ENCODE peak calls at places on chromosomes 3 and 15, in four cellular contexts. One of them, this sample, is unnamed.

GRCh38 chr3:151379083-151379734 is 5.3 kb downstream of the P2RY12 start:
- DNase-seq in AG10803: no peak
- DNase-seq in CD8-positive, alpha-beta memory T cell: no peak
- DNase-seq in mesendoderm: peak
- DNase-seq in this sample: no peak

GRCh38 chr3:177367783-177368182 is 170.5 kb upstream of the TBL1XR1 start:
- DNase-seq in AG10803: no peak
- DNase-seq in CD8-positive, alpha-beta memory T cell: no peak
- DNase-seq in mesendoderm: no peak
- DNase-seq in this sample: no peak

GRCh38 chr3:140006331-140006730 is 71.3 kb downstream of the CLSTN2 start:
- DNase-seq in AG10803: no peak
- DNase-seq in CD8-positive, alpha-beta memory T cell: no peak
- DNase-seq in mesendoderm: no peak
- DNase-seq in this sample: no peak

GRCh38 chr3:15458212-15458780 is 30.9 kb downstream of the EAF1 start:
- DNase-seq in AG10803: no peak
- DNase-seq in CD8-positive, alpha-beta memory T cell: no peak
- DNase-seq in mesendoderm: no peak
- DNase-seq in this sample: no peak

GRCh38 chr3:98901032-98901464 is 447 bp downstream of the DCBLD2 start:
- DNase-seq in AG10803: peak
- DNase-seq in CD8-positive, alpha-beta memory T cell: peak
- DNase-seq in mesendoderm: peak
- DNase-seq in this sample: peak

GRCh38 chr3:157077565-157077991 is 82.4 kb downstream of the CCNL1 start:
- DNase-seq in AG10803: peak
- DNase-seq in CD8-positive, alpha-beta memory T cell: no peak
- DNase-seq in mesendoderm: peak
- DNase-seq in this sample: no peak

GRCh38 chr3:35708394-35708793 is 69.1 kb downstream of the ARPP21 start:
- DNase-seq in AG10803: no peak
- DNase-seq in CD8-positive, alpha-beta memory T cell: no peak
- DNase-seq in mesendoderm: no peak
- DNase-seq in this sample: no peak

GRCh38 chr3:24365168-24365567 is 129.5 kb downstream of the THRB start:
- DNase-seq in AG10803: peak
- DNase-seq in CD8-positive, alpha-beta memory T cell: no peak
- DNase-seq in mesendoderm: no peak
- DNase-seq in this sample: no peak

GRCh38 chr3:154177406-154177805 is 56.2 kb downstream of the ARHGEF26 start:
- DNase-seq in AG10803: no peak
- DNase-seq in CD8-positive, alpha-beta memory T cell: no peak
- DNase-seq in mesendoderm: peak
- DNase-seq in this sample: no peak

GRCh38 chr3:127226946-127227842 is 34.3 kb downstream of the PRR23E start:
- DNase-seq in AG10803: peak
- DNase-seq in CD8-positive, alpha-beta memory T cell: no peak
- DNase-seq in mesendoderm: peak
- DNase-seq in this sample: no peak

GRCh38 chr3:57298041-57298440 is 5.6 kb upstream of the ASB14 start:
- DNase-seq in AG10803: no peak
- DNase-seq in CD8-positive, alpha-beta memory T cell: no peak
- DNase-seq in mesendoderm: peak
- DNase-seq in this sample: no peak

GRCh38 chr3:134807189-134807588 is 12.1 kb downstream of the EPHB1 start:
- DNase-seq in AG10803: peak
- DNase-seq in CD8-positive, alpha-beta memory T cell: no peak
- DNase-seq in mesendoderm: no peak
- DNase-seq in this sample: no peak

GRCh38 chr3:23944007-23944760 is 902 bp upstream of the NR1D2 start:
- DNase-seq in AG10803: no peak
- DNase-seq in CD8-positive, alpha-beta memory T cell: no peak
- DNase-seq in mesendoderm: no peak
- DNase-seq in this sample: no peak

GRCh38 chr3:10185804-10186762 is 21.4 kb downstream of the IRAK2 start:
- DNase-seq in AG10803: peak
- DNase-seq in CD8-positive, alpha-beta memory T cell: no peak
- DNase-seq in mesendoderm: no peak
- DNase-seq in this sample: no peak

GRCh38 chr3:32303051-32303786 is 64.7 kb downstream of the CMTM8 start:
- DNase-seq in AG10803: no peak
- DNase-seq in CD8-positive, alpha-beta memory T cell: no peak
- DNase-seq in mesendoderm: no peak
- DNase-seq in this sample: no peak

GRCh38 chr3:107942244-107942643 is 148.6 kb downstream of the CD47 start:
- DNase-seq in AG10803: no peak
- DNase-seq in CD8-positive, alpha-beta memory T cell: no peak
- DNase-seq in mesendoderm: no peak
- DNase-seq in this sample: no peak

GRCh38 chr15:28106294-28107110 is 7.4 kb upstream of the OCA2 start:
- DNase-seq in AG10803: no peak
- DNase-seq in CD8-positive, alpha-beta memory T cell: no peak
- DNase-seq in mesendoderm: no peak
- DNase-seq in this sample: no peak

DNA sequence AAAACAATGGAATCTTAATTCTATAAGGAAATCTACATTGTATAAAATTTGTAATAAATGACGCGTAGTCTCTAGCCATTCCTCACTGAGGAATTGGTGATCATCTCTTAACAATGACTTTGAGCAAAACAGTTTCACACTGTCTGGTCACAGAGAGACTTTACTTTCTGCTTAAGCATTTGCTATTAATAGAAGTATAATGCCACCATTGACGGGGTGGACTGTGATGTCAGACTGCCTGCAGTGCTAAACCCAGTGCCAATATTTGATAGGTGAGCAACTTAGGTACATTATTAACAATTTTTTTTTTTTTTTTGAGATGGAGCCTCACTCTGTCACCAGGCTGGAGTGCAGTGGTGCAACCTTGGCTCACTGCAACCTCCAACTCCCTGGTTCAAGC is 494.9 kb upstream of the ADAMTS9 start:
- DNase-seq in AG10803: no peak
- DNase-seq in CD8-positive, alpha-beta memory T cell: no peak
- DNase-seq in mesendoderm: no peak
- DNase-seq in this sample: no peak
- H3K4me3 ChIP-seq in AG10803: no peak
- H3K4me3 ChIP-seq in CD8-positive, alpha-beta memory T cell: no peak
- H3K4me3 ChIP-seq in mesendoderm: no peak
- H3K4me3 ChIP-seq in this sample: no peak

GRCh38 chr15:72237286-72238224 is 6.6 kb upstream of the PKM start:
- DNase-seq in AG10803: peak
- DNase-seq in CD8-positive, alpha-beta memory T cell: peak
- DNase-seq in mesendoderm: peak
- DNase-seq in this sample: peak
- H3K4me3 ChIP-seq in AG10803: peak
- H3K4me3 ChIP-seq in CD8-positive, alpha-beta memory T cell: no peak
- H3K4me3 ChIP-seq in mesendoderm: no peak
- H3K4me3 ChIP-seq in this sample: no peak

DNA sequence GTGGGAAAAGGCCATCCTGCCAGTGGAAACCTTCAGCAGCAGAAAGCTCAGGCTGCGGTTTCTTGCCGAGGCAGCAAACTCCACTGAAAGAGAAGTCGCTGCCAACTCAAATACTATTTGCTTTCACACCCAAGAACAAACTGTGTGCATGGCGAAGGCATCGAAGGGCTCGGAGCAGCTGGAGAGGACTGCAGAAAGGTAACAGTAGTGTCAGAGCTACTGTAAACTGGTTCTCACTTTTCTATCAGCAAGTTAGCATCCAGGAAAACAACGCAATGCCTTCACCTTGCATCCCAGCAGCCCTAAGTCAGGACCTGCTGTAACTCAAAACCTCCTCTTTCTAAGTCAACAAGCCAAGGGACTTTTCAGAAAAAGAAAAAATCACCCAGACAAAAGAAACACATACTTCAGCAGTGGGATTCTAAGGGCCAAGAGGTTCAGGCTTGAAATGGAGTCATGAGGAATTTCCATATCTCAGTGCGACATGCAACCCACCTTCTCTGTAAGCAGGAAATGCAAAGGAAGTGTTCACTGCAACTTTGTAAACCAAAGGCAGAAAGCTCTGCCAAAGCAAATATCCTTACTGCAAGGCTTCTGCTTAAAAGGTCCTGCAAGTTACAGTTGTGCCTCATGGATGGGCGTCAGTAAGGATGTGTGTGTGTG is 193.5 kb downstream of the FOXP1 start:
- DNase-seq in AG10803: peak
- DNase-seq in CD8-positive, alpha-beta memory T cell: no peak
- DNase-seq in mesendoderm: peak
- DNase-seq in this sample: peak
- H3K4me3 ChIP-seq in AG10803: no peak
- H3K4me3 ChIP-seq in CD8-positive, alpha-beta memory T cell: peak
- H3K4me3 ChIP-seq in mesendoderm: no peak
- H3K4me3 ChIP-seq in this sample: peak

GRCh38 chr15:89368566-89369223 is 34.1 kb upstream of the POLG start:
- DNase-seq in AG10803: no peak
- DNase-seq in CD8-positive, alpha-beta memory T cell: no peak
- DNase-seq in mesendoderm: no peak
- DNase-seq in this sample: no peak

GRCh38 chr15:89367485-89368451 is 33.1 kb upstream of the POLG start:
- DNase-seq in AG10803: no peak
- DNase-seq in CD8-positive, alpha-beta memory T cell: no peak
- DNase-seq in mesendoderm: peak
- DNase-seq in this sample: no peak

GRCh38 chr15:89371145-89372044 is 36.8 kb upstream of the POLG start:
- DNase-seq in AG10803: no peak
- DNase-seq in CD8-positive, alpha-beta memory T cell: no peak
- DNase-seq in mesendoderm: no peak
- DNase-seq in this sample: no peak

GRCh38 chr15:89370120-89371077 is 35.8 kb upstream of the POLG start:
- DNase-seq in AG10803: no peak
- DNase-seq in CD8-positive, alpha-beta memory T cell: no peak
- DNase-seq in mesendoderm: peak
- DNase-seq in this sample: no peak

DNA sequence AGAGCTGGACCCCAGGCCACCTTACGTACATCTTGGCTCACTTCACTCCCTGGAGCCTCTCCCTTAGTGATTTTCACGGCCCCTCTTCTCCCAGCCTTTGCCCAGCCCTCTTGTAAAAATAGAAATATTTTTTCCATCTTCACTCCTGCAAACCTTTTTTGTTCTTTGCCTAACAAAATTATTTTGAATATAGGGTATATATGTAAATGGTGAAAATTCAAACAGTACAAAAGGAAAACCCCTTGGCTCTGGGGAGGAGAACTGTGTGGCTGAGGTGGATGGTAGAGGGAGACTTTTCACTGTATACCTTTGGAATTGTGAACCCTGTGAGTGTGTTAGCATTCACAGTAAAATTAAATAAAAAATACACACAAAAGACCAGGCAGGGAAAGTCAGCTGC is 34.9 kb upstream of the POLG start:
- DNase-seq in AG10803: no peak
- DNase-seq in CD8-positive, alpha-beta memory T cell: no peak
- DNase-seq in mesendoderm: no peak
- DNase-seq in this sample: no peak
- H3K4me3 ChIP-seq in AG10803: no peak
- H3K4me3 ChIP-seq in CD8-positive, alpha-beta memory T cell: no peak
- H3K4me3 ChIP-seq in mesendoderm: no peak
- H3K4me3 ChIP-seq in this sample: no peak

GRCh38 chr3:182978387-182978786 is 2.0 kb downstream of the DCUN1D1 start:
- DNase-seq in AG10803: no peak
- DNase-seq in CD8-positive, alpha-beta memory T cell: no peak
- DNase-seq in mesendoderm: no peak
- DNase-seq in this sample: no peak
- H3K4me3 ChIP-seq in AG10803: peak
- H3K4me3 ChIP-seq in CD8-positive, alpha-beta memory T cell: peak
- H3K4me3 ChIP-seq in mesendoderm: no peak
- H3K4me3 ChIP-seq in this sample: no peak

DNA sequence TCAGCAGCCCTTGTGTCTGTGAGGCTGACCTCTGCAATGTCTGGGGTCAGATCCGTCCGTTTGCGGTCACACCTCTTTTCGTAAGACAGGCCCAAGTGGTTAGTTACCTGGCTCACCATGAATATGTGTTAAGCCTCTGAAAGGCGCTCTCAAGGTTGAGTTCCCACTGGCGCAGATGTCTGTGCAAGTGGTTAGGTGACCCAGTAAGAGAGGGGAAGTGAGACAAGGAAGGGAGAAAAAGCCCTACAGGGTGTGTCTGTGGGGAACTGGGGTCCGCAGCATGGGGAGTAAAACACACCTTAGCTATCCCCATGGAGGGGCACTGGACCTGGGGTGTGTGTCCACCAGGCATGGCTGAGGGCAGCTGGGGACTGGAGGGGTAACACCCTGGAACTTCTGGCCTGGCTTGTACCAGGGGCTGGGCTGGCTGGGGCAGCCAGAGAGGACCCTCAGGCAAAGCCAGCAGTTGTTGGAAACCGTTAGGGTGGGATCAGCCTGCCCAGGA is 391.6 kb upstream of the PROK2 start:
- DNase-seq in AG10803: no peak
- DNase-seq in CD8-positive, alpha-beta memory T cell: no peak
- DNase-seq in mesendoderm: no peak
- DNase-seq in this sample: no peak
- H3K4me3 ChIP-seq in AG10803: no peak
- H3K4me3 ChIP-seq in CD8-positive, alpha-beta memory T cell: no peak
- H3K4me3 ChIP-seq in mesendoderm: no peak
- H3K4me3 ChIP-seq in this sample: no peak

This sample was measured in CD8-positive, alpha-beta T cell.